ENCODE peak calls at places on chromosomes 7 and 10, in nine cellular contexts. P is EL; V is hepatic stellate cell; O is sciatic nerve; J is tibial artery; F is kidney glomerular epithelial cell; U is activated CD4-positive, alpha-beta T cell treated with anti-CD3 and anti-CD28 coated beads, Interleukin-2, amount 10 ng/mL, durations not matched to agents 24 days and 14 days; K is pons; Y is mucosa of gallbladder. L is an unnamed sample.

GRCh38 chr7:115585015-115585655 is 445.4 kb downstream of the TFEC start:
- DNase-seq in P (no peak), Y (no peak), O (no peak), V (no peak), K (no peak), F (peak; percentile 23), J (no peak), U (no peak), L (no peak)

GRCh38 chr10:118723467-118723866 is 31.3 kb downstream of the CACUL1 start:
- DNase-seq in O (no peak), K (no peak), P (peak; percentile 28), V (peak; percentile 30), U (no peak), F (no peak), Y (no peak), J (no peak), L (no peak)

GRCh38 chr7:13448243-13448642 is 541.2 kb downstream of the ETV1 start:
- DNase-seq in V (no peak), O (no peak), Y (no peak), J (no peak), U (no peak), P (no peak), F (no peak), K (no peak), L (no peak)

GRCh38 chr7:159253657-159254056 is 109.0 kb upstream of the VIPR2 start:
- DNase-seq in Y (no peak), O (no peak), F (no peak), K (no peak), P (no peak), V (no peak), U (no peak), J (no peak), L (no peak)

GRCh38 chr7:98869001-98869373 is 827 bp downstream of the TMEM130 start:
- DNase-seq in O (no peak), V (no peak), Y (no peak), F (no peak), U (no peak), P (no peak), J (no peak), K (no peak), L (no peak)

GRCh38 chr7:148232784-148233183 is 357.8 kb upstream of the C7orf33 start:
- DNase-seq in J (no peak), P (no peak), K (no peak), Y (no peak), O (no peak), U (no peak), V (no peak), F (no peak), L (no peak)

GRCh38 chr7:129784437-129784782 is 168.3 kb downstream of the UBE2H start:
- DNase-seq in K (no peak), V (no peak), U (no peak), J (no peak), F (no peak), Y (no peak), P (no peak), O (no peak), L (no peak)

GRCh38 chr7:43460733-43461348 is 122.1 kb upstream of the STK17A start:
- DNase-seq in U (no peak), O (no peak), P (no peak), V (no peak), Y (no peak), F (no peak), J (no peak), K (no peak), L (no peak)

GRCh38 chr10:86972613-86973380 is 4.5 kb downstream of the ADIRF start:
- DNase-seq in V (no peak), U (no peak), P (no peak), K (no peak), J (peak; percentile 75), Y (no peak), O (no peak), F (no peak), L (no peak)

GRCh38 chr10:69327463-69328345 is 49.4 kb downstream of the HK1 start:
- DNase-seq in J (peak; percentile 93), V (no peak), K (peak; percentile 69), P (peak; percentile 60), O (peak; percentile 70), U (peak; percentile 79), Y (peak; percentile 82), F (peak; percentile 52), L (no peak)

GRCh38 chr7:41847171-41847570 is 144.3 kb upstream of the INHBA start:
- DNase-seq in Y (no peak), U (no peak), O (no peak), J (no peak), F (no peak), P (no peak), K (no peak), V (no peak), L (no peak)

GRCh38 chr10:103013398-103013797 is 95.3 kb downstream of the CNNM2 start:
- DNase-seq in O (no peak), U (no peak), F (no peak), K (no peak), J (no peak), P (no peak), V (no peak), Y (no peak), L (no peak)

GRCh38 chr7:141649137-141649864 is 52.7 kb downstream of the DENND11 start:
- DNase-seq in V (no peak), F (peak; percentile 57), P (no peak), Y (no peak), O (no peak), J (no peak), U (no peak), K (no peak), L (no peak)

GRCh38 chr10:69434169-69434568 is 17.1 kb upstream of the TSPAN15 start:
- DNase-seq in V (no peak), P (no peak), F (no peak), Y (no peak), U (no peak), J (no peak), K (no peak), O (no peak), L (no peak)

GRCh38 chr7:114799522-114800133 is 122.3 kb upstream of the MDFIC start:
- DNase-seq in Y (no peak), O (no peak), V (no peak), F (no peak), K (no peak), J (no peak), U (no peak), P (no peak), L (no peak)

GRCh38 chr7:138981332-138982203 is at the start of gene KIAA1549:
- DNase-seq in O (peak; percentile 75), U (peak; percentile 88), Y (peak; percentile 53), K (no peak), P (peak; percentile 71), F (peak; percentile 40), J (no peak), V (peak; percentile 55), L (peak; percentile 75)

GRCh38 chr7:102260856-102261255 is 25.8 kb upstream of the SH2B2 start:
- DNase-seq in K (peak; percentile 58), Y (peak; percentile 41), P (no peak), U (no peak), J (no peak), O (no peak), V (peak; percentile 66), F (no peak), L (no peak)

L was measured in left lobe of liver.